ENCODE peak calls at places on chromosomes 6 and 20, in five cellular contexts. One of them, this sample, is unnamed.

GRCh38 chr6:126118058-126118759 is 131.9 kb downstream of the TRMT11 start:
- DNase-seq in midbrain: no peak
- DNase-seq in activated CD4-positive, alpha-beta T cell treated with anti-CD3 and anti-CD28 coated beads, Interleukin-2, amount 50 U/mL, for 4 hours: no peak
- DNase-seq in stimulated activated naive B cell treated with anti-CD40 and anti-IgM and Interleukin-4, amounts not matched to agents 10 μg/mL and 1 μg/mL and 100 μg/mL, for 72 hours: no peak
- DNase-seq in Caki2: no peak
- DNase-seq in this sample: no peak

GRCh38 chr6:159969921-159970320 is 1.0 kb downstream of the IGF2R start:
- DNase-seq in midbrain: peak
- DNase-seq in activated CD4-positive, alpha-beta T cell treated with anti-CD3 and anti-CD28 coated beads, Interleukin-2, amount 50 U/mL, for 4 hours: no peak
- DNase-seq in stimulated activated naive B cell treated with anti-CD40 and anti-IgM and Interleukin-4, amounts not matched to agents 10 μg/mL and 1 μg/mL and 100 μg/mL, for 72 hours: no peak
- DNase-seq in Caki2: peak
- DNase-seq in this sample: peak

GRCh38 chr6:112781236-112781635 is 434.1 kb downstream of the RFPL4B start:
- DNase-seq in midbrain: no peak
- DNase-seq in activated CD4-positive, alpha-beta T cell treated with anti-CD3 and anti-CD28 coated beads, Interleukin-2, amount 50 U/mL, for 4 hours: no peak
- DNase-seq in stimulated activated naive B cell treated with anti-CD40 and anti-IgM and Interleukin-4, amounts not matched to agents 10 μg/mL and 1 μg/mL and 100 μg/mL, for 72 hours: no peak
- DNase-seq in Caki2: no peak
- DNase-seq in this sample: peak

GRCh38 chr20:63009988-63010769 is 3.4 kb upstream of the BHLHE23 start:
- DNase-seq in midbrain: no peak
- DNase-seq in activated CD4-positive, alpha-beta T cell treated with anti-CD3 and anti-CD28 coated beads, Interleukin-2, amount 50 U/mL, for 4 hours: peak
- DNase-seq in stimulated activated naive B cell treated with anti-CD40 and anti-IgM and Interleukin-4, amounts not matched to agents 10 μg/mL and 1 μg/mL and 100 μg/mL, for 72 hours: peak
- DNase-seq in Caki2: peak
- DNase-seq in this sample: no peak

GRCh38 chr20:19832875-19833274 is 74.8 kb downstream of the RIN2 start:
- DNase-seq in midbrain: no peak
- DNase-seq in activated CD4-positive, alpha-beta T cell treated with anti-CD3 and anti-CD28 coated beads, Interleukin-2, amount 50 U/mL, for 4 hours: no peak
- DNase-seq in stimulated activated naive B cell treated with anti-CD40 and anti-IgM and Interleukin-4, amounts not matched to agents 10 μg/mL and 1 μg/mL and 100 μg/mL, for 72 hours: peak
- DNase-seq in Caki2: no peak
- DNase-seq in this sample: no peak

GRCh38 chr6:103819509-103819908 is 1040.2 kb downstream of the HACE1 start:
- DNase-seq in midbrain: no peak
- DNase-seq in activated CD4-positive, alpha-beta T cell treated with anti-CD3 and anti-CD28 coated beads, Interleukin-2, amount 50 U/mL, for 4 hours: no peak
- DNase-seq in stimulated activated naive B cell treated with anti-CD40 and anti-IgM and Interleukin-4, amounts not matched to agents 10 μg/mL and 1 μg/mL and 100 μg/mL, for 72 hours: no peak
- DNase-seq in Caki2: no peak
- DNase-seq in this sample: no peak

GRCh38 chr6:10529231-10529801 is 8.2 kb downstream of the GCNT2 start:
- DNase-seq in midbrain: no peak
- DNase-seq in activated CD4-positive, alpha-beta T cell treated with anti-CD3 and anti-CD28 coated beads, Interleukin-2, amount 50 U/mL, for 4 hours: no peak
- DNase-seq in stimulated activated naive B cell treated with anti-CD40 and anti-IgM and Interleukin-4, amounts not matched to agents 10 μg/mL and 1 μg/mL and 100 μg/mL, for 72 hours: no peak
- DNase-seq in Caki2: peak
- DNase-seq in this sample: no peak

GRCh38 chr6:37021356-37022129 is 16.1 kb downstream of the FGD2 start:
- DNase-seq in midbrain: no peak
- DNase-seq in activated CD4-positive, alpha-beta T cell treated with anti-CD3 and anti-CD28 coated beads, Interleukin-2, amount 50 U/mL, for 4 hours: peak
- DNase-seq in stimulated activated naive B cell treated with anti-CD40 and anti-IgM and Interleukin-4, amounts not matched to agents 10 μg/mL and 1 μg/mL and 100 μg/mL, for 72 hours: no peak
- DNase-seq in Caki2: peak
- DNase-seq in this sample: no peak

GRCh38 chr6:7087491-7087979 is 20.2 kb upstream of the RREB1 start:
- DNase-seq in midbrain: no peak
- DNase-seq in activated CD4-positive, alpha-beta T cell treated with anti-CD3 and anti-CD28 coated beads, Interleukin-2, amount 50 U/mL, for 4 hours: peak
- DNase-seq in stimulated activated naive B cell treated with anti-CD40 and anti-IgM and Interleukin-4, amounts not matched to agents 10 μg/mL and 1 μg/mL and 100 μg/mL, for 72 hours: no peak
- DNase-seq in Caki2: no peak
- DNase-seq in this sample: no peak

GRCh38 chr6:90940812-90941481 is 354.1 kb upstream of the MAP3K7 start:
- DNase-seq in midbrain: peak
- DNase-seq in activated CD4-positive, alpha-beta T cell treated with anti-CD3 and anti-CD28 coated beads, Interleukin-2, amount 50 U/mL, for 4 hours: no peak
- DNase-seq in stimulated activated naive B cell treated with anti-CD40 and anti-IgM and Interleukin-4, amounts not matched to agents 10 μg/mL and 1 μg/mL and 100 μg/mL, for 72 hours: no peak
- DNase-seq in Caki2: peak
- DNase-seq in this sample: peak

GRCh38 chr6:6614096-6614964 is 25.8 kb downstream of the LY86 start:
- DNase-seq in midbrain: no peak
- DNase-seq in activated CD4-positive, alpha-beta T cell treated with anti-CD3 and anti-CD28 coated beads, Interleukin-2, amount 50 U/mL, for 4 hours: no peak
- DNase-seq in stimulated activated naive B cell treated with anti-CD40 and anti-IgM and Interleukin-4, amounts not matched to agents 10 μg/mL and 1 μg/mL and 100 μg/mL, for 72 hours: no peak
- DNase-seq in Caki2: no peak
- DNase-seq in this sample: no peak

GRCh38 chr20:56433221-56433879 is 21.3 kb downstream of the CASS4 start:
- DNase-seq in midbrain: no peak
- DNase-seq in activated CD4-positive, alpha-beta T cell treated with anti-CD3 and anti-CD28 coated beads, Interleukin-2, amount 50 U/mL, for 4 hours: no peak
- DNase-seq in stimulated activated naive B cell treated with anti-CD40 and anti-IgM and Interleukin-4, amounts not matched to agents 10 μg/mL and 1 μg/mL and 100 μg/mL, for 72 hours: no peak
- DNase-seq in Caki2: no peak
- DNase-seq in this sample: no peak

GRCh38 chr6:33276864-33277662 is at the start of gene B3GALT4:
- DNase-seq in midbrain: peak
- DNase-seq in activated CD4-positive, alpha-beta T cell treated with anti-CD3 and anti-CD28 coated beads, Interleukin-2, amount 50 U/mL, for 4 hours: peak
- DNase-seq in stimulated activated naive B cell treated with anti-CD40 and anti-IgM and Interleukin-4, amounts not matched to agents 10 μg/mL and 1 μg/mL and 100 μg/mL, for 72 hours: peak
- DNase-seq in Caki2: no peak
- DNase-seq in this sample: no peak

GRCh38 chr6:32973144-32973854 is 4.9 kb downstream of the BRD2 start:
- DNase-seq in midbrain: no peak
- DNase-seq in activated CD4-positive, alpha-beta T cell treated with anti-CD3 and anti-CD28 coated beads, Interleukin-2, amount 50 U/mL, for 4 hours: no peak
- DNase-seq in stimulated activated naive B cell treated with anti-CD40 and anti-IgM and Interleukin-4, amounts not matched to agents 10 μg/mL and 1 μg/mL and 100 μg/mL, for 72 hours: peak
- DNase-seq in Caki2: peak
- DNase-seq in this sample: peak

This sample was measured in pons.